ENCODE peak calls at places on chromosomes 16 and 17, in nine cellular contexts. One of them, this sample, is unnamed.

GRCh38 chr16:3625911-3626732 is 14.7 kb upstream of the SLX4 start:
- DNase-seq in Peyer's patch: no peak
- DNase-seq in esophagus squamous epithelium: no peak
- DNase-seq in RWPE1: no peak
- DNase-seq in fibroblast of lung: peak; percentile 39
- DNase-seq in HCT116: no peak
- DNase-seq in SK-N-SH: no peak
- DNase-seq in brain microvascular endothelial cell: no peak
- DNase-seq in OCI-LY7: peak; percentile 79
- DNase-seq in this sample: no peak

GRCh38 chr17:65324977-65325376 is 187.8 kb downstream of the RGS9 start:
- DNase-seq in fibroblast of lung: no peak
- DNase-seq in esophagus squamous epithelium: no peak
- DNase-seq in brain microvascular endothelial cell: no peak
- DNase-seq in HCT116: no peak
- DNase-seq in OCI-LY7: no peak
- DNase-seq in Peyer's patch: no peak
- DNase-seq in RWPE1: no peak
- DNase-seq in SK-N-SH: no peak
- DNase-seq in this sample: no peak

GRCh38 chr16:30660424-30661251 is 2.4 kb downstream of the FBRS start:
- DNase-seq in OCI-LY7: peak; percentile 62
- DNase-seq in Peyer's patch: peak; percentile 61
- DNase-seq in brain microvascular endothelial cell: peak; percentile 50
- DNase-seq in fibroblast of lung: peak; percentile 41
- DNase-seq in HCT116: no peak
- DNase-seq in SK-N-SH: no peak
- DNase-seq in esophagus squamous epithelium: no peak
- DNase-seq in RWPE1: no peak
- DNase-seq in this sample: no peak

GRCh38 chr16:88534731-88535141 is 35.5 kb upstream of the ZC3H18 start:
- DNase-seq in esophagus squamous epithelium: no peak
- DNase-seq in OCI-LY7: peak; percentile 41
- DNase-seq in HCT116: peak; percentile 24
- DNase-seq in SK-N-SH: no peak
- DNase-seq in fibroblast of lung: peak; percentile 52
- DNase-seq in Peyer's patch: peak; percentile 38
- DNase-seq in brain microvascular endothelial cell: peak; percentile 13
- DNase-seq in RWPE1: peak; percentile 41
- DNase-seq in this sample: no peak

GRCh38 chr17:47987240-47987835 is 16.4 kb downstream of the CDK5RAP3 start:
- DNase-seq in RWPE1: no peak
- DNase-seq in OCI-LY7: no peak
- DNase-seq in brain microvascular endothelial cell: no peak
- DNase-seq in Peyer's patch: no peak
- DNase-seq in esophagus squamous epithelium: no peak
- DNase-seq in SK-N-SH: peak; percentile 87
- DNase-seq in fibroblast of lung: peak; percentile 64
- DNase-seq in HCT116: no peak
- DNase-seq in this sample: no peak

GRCh38 chr17:33967608-33968349 is 287.3 kb upstream of the CCL2 start:
- DNase-seq in HCT116: no peak
- DNase-seq in OCI-LY7: no peak
- DNase-seq in SK-N-SH: no peak
- DNase-seq in Peyer's patch: no peak
- DNase-seq in brain microvascular endothelial cell: no peak
- DNase-seq in esophagus squamous epithelium: no peak
- DNase-seq in fibroblast of lung: no peak
- DNase-seq in RWPE1: no peak
- DNase-seq in this sample: no peak

GRCh38 chr16:65122974-65123845 is 1.3 kb upstream of the CDH11 start:
- DNase-seq in Peyer's patch: no peak
- DNase-seq in SK-N-SH: peak; percentile 72
- DNase-seq in RWPE1: peak; percentile 16
- DNase-seq in OCI-LY7: no peak
- DNase-seq in esophagus squamous epithelium: no peak
- DNase-seq in brain microvascular endothelial cell: no peak
- DNase-seq in HCT116: no peak
- DNase-seq in fibroblast of lung: peak; percentile 73
- DNase-seq in this sample: peak; percentile 62

GRCh38 chr17:72613411-72614292 is 478.8 kb downstream of the SLC39A11 start:
- DNase-seq in brain microvascular endothelial cell: peak; percentile 62
- DNase-seq in Peyer's patch: no peak
- DNase-seq in RWPE1: peak; percentile 75
- DNase-seq in fibroblast of lung: peak; percentile 78
- DNase-seq in OCI-LY7: no peak
- DNase-seq in HCT116: no peak
- DNase-seq in SK-N-SH: no peak
- DNase-seq in esophagus squamous epithelium: no peak
- DNase-seq in this sample: no peak

GRCh38 chr17:57377094-57377493 is 120.8 kb downstream of the MSI2 start:
- DNase-seq in OCI-LY7: no peak
- DNase-seq in RWPE1: no peak
- DNase-seq in brain microvascular endothelial cell: no peak
- DNase-seq in SK-N-SH: no peak
- DNase-seq in esophagus squamous epithelium: no peak
- DNase-seq in fibroblast of lung: no peak
- DNase-seq in Peyer's patch: no peak
- DNase-seq in HCT116: no peak
- DNase-seq in this sample: no peak

GRCh38 chr17:57380055-57380356 is 123.7 kb downstream of the MSI2 start:
- DNase-seq in fibroblast of lung: no peak
- DNase-seq in brain microvascular endothelial cell: no peak
- DNase-seq in esophagus squamous epithelium: no peak
- DNase-seq in OCI-LY7: no peak
- DNase-seq in HCT116: no peak
- DNase-seq in SK-N-SH: no peak
- DNase-seq in Peyer's patch: no peak
- DNase-seq in RWPE1: no peak
- DNase-seq in this sample: no peak

GRCh38 chr17:57375040-57375769 is 118.9 kb downstream of the MSI2 start:
- DNase-seq in OCI-LY7: no peak
- DNase-seq in Peyer's patch: no peak
- DNase-seq in fibroblast of lung: peak; percentile 62
- DNase-seq in esophagus squamous epithelium: no peak
- DNase-seq in SK-N-SH: no peak
- DNase-seq in HCT116: no peak
- DNase-seq in RWPE1: no peak
- DNase-seq in brain microvascular endothelial cell: no peak
- DNase-seq in this sample: no peak

GRCh38 chr17:57375770-57376181 is 119.5 kb downstream of the MSI2 start:
- DNase-seq in SK-N-SH: no peak
- DNase-seq in fibroblast of lung: peak; percentile 69
- DNase-seq in HCT116: peak; percentile 90
- DNase-seq in RWPE1: peak; percentile 83
- DNase-seq in esophagus squamous epithelium: no peak
- DNase-seq in brain microvascular endothelial cell: no peak
- DNase-seq in OCI-LY7: no peak
- DNase-seq in Peyer's patch: no peak
- DNase-seq in this sample: peak; percentile 83

GRCh38 chr17:57379237-57380054 is 123.1 kb downstream of the MSI2 start:
- DNase-seq in RWPE1: no peak
- DNase-seq in brain microvascular endothelial cell: no peak
- DNase-seq in esophagus squamous epithelium: no peak
- DNase-seq in fibroblast of lung: peak; percentile 49
- DNase-seq in HCT116: no peak
- DNase-seq in Peyer's patch: no peak
- DNase-seq in OCI-LY7: peak; percentile 40
- DNase-seq in SK-N-SH: peak; percentile 67
- DNase-seq in this sample: no peak
- H3K27ac ChIP-seq in RWPE1: no peak overlapping the region
- H3K27ac ChIP-seq in brain microvascular endothelial cell: no peak overlapping the region
- H3K27ac ChIP-seq in esophagus squamous epithelium: no peak overlapping the region
- H3K27ac ChIP-seq in fibroblast of lung: no peak overlapping the region
- H3K27ac ChIP-seq in HCT116: no peak overlapping the region
- H3K27ac ChIP-seq in Peyer's patch: no peak overlapping the region
- H3K27ac ChIP-seq in OCI-LY7: no peak overlapping the region
- H3K27ac ChIP-seq in SK-N-SH: peak overlapping the region; percentile 65
- H3K27ac ChIP-seq in this sample: no peak overlapping the region

GRCh38 chr17:38732376-38733314 is 2.5 kb downstream of the CISD3 start:
- DNase-seq in HCT116: no peak
- DNase-seq in Peyer's patch: no peak
- DNase-seq in OCI-LY7: no peak
- DNase-seq in esophagus squamous epithelium: no peak
- DNase-seq in brain microvascular endothelial cell: no peak
- DNase-seq in SK-N-SH: no peak
- DNase-seq in fibroblast of lung: no peak
- DNase-seq in RWPE1: no peak
- DNase-seq in this sample: no peak

GRCh38 chr17:38738007-38738662 is 8.0 kb downstream of the CISD3 start:
- DNase-seq in Peyer's patch: no peak
- DNase-seq in HCT116: no peak
- DNase-seq in brain microvascular endothelial cell: no peak
- DNase-seq in fibroblast of lung: no peak
- DNase-seq in RWPE1: no peak
- DNase-seq in SK-N-SH: no peak
- DNase-seq in OCI-LY7: no peak
- DNase-seq in esophagus squamous epithelium: no peak
- DNase-seq in this sample: no peak

GRCh38 chr17:38734235-38734633 is 4.1 kb downstream of the CISD3 start:
- DNase-seq in brain microvascular endothelial cell: no peak
- DNase-seq in Peyer's patch: no peak
- DNase-seq in SK-N-SH: no peak
- DNase-seq in fibroblast of lung: no peak
- DNase-seq in OCI-LY7: no peak
- DNase-seq in HCT116: no peak
- DNase-seq in RWPE1: no peak
- DNase-seq in esophagus squamous epithelium: no peak
- DNase-seq in this sample: no peak

GRCh38 chr17:38733315-38734234 is 3.4 kb downstream of the CISD3 start:
- DNase-seq in Peyer's patch: peak; percentile 38
- DNase-seq in esophagus squamous epithelium: no peak
- DNase-seq in brain microvascular endothelial cell: no peak
- DNase-seq in fibroblast of lung: no peak
- DNase-seq in OCI-LY7: peak; percentile 78
- DNase-seq in SK-N-SH: no peak
- DNase-seq in RWPE1: no peak
- DNase-seq in HCT116: peak; percentile 24
- DNase-seq in this sample: no peak

DNA sequence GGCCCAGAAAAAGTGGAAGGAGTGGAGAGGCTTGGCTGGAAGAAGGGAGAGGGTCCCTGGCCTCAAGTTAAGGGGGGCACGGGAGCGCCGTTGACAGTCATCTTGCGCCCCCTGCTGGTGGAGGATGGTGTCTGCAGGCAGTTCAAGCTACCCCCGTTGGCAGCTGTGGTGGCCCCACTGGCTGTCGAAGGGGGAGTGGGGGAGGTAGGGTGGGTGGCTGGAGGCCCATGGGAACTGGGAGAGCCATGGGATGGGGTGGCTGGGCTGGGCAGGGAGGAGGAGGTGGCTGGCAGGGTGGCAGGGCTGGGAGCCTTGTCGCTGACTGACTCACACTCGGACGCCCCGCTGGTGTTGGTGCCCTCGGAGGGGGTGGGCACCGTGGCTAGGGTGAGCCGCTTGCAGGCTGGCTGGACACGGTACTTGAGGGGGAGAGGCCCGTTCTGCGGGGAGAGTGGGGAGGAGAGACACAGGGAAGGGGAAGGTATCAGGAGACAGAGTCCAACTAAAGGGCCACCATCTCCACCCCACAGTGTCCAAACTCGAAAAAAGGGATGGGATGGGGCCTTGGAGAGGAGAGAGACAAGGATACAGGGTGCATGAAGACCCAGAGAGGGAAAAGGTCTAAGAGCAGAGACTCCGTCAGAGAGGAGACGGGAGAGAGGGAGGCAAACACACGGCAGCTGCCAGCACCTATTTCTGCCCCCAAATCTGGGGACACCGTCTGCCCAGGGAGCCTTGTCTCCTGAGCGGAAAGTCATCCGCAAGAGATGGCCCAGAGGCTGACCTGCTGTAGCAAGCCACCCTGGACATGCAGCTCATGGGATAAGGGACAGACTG is 5.2 kb downstream of the CISD3 start:
- DNase-seq in esophagus squamous epithelium: no peak
- DNase-seq in HCT116: no peak
- DNase-seq in RWPE1: peak; percentile 64
- DNase-seq in brain microvascular endothelial cell: no peak
- DNase-seq in Peyer's patch: peak; percentile 68
- DNase-seq in OCI-LY7: peak; percentile 67
- DNase-seq in SK-N-SH: peak; percentile 92
- DNase-seq in fibroblast of lung: no peak
- DNase-seq in this sample: no peak
- TF ChIP-seq CTCF in esophagus squamous epithelium: peak; percentile 93
- TF ChIP-seq CTCF in HCT116: peak; percentile 90
- TF ChIP-seq CTCF in RWPE1: peak; percentile 89
- TF ChIP-seq CTCF in brain microvascular endothelial cell: peak; percentile 96
- TF ChIP-seq CTCF in Peyer's patch: peak; percentile 97
- TF ChIP-seq CTCF in OCI-LY7: peak; percentile 91
- TF ChIP-seq CTCF in SK-N-SH: peak; percentile 95
- TF ChIP-seq CTCF in fibroblast of lung: peak; percentile 87
- TF ChIP-seq CTCF in this sample: peak; percentile 88

DNA sequence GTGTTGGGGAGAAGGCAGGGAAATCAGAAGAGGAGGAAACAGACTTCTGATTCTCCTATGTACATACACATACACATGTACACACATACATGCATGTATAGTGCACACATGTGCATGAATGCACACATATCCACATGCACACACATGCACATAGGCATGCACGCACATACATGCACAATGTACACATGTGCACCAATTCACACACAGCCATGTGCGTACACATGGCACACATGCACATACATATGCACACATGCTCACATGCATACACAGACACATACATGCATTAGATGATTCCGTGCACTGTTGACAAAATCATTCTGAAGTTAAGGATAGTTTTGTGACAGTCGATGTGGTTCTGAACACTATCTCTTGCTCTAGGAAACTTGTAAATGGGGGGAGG is 214.0 kb upstream of the CDH13 start:
- DNase-seq in brain microvascular endothelial cell: no peak
- DNase-seq in RWPE1: no peak
- DNase-seq in SK-N-SH: no peak
- DNase-seq in fibroblast of lung: no peak
- DNase-seq in OCI-LY7: no peak
- DNase-seq in Peyer's patch: no peak
- DNase-seq in HCT116: no peak
- DNase-seq in esophagus squamous epithelium: no peak
- DNase-seq in this sample: no peak
- H3K27ac ChIP-seq in brain microvascular endothelial cell: no peak overlapping the region
- H3K27ac ChIP-seq in RWPE1: no peak overlapping the region
- H3K27ac ChIP-seq in SK-N-SH: no peak overlapping the region
- H3K27ac ChIP-seq in fibroblast of lung: no peak overlapping the region
- H3K27ac ChIP-seq in OCI-LY7: no peak overlapping the region
- H3K27ac ChIP-seq in Peyer's patch: no peak overlapping the region
- H3K27ac ChIP-seq in HCT116: no peak overlapping the region
- H3K27ac ChIP-seq in esophagus squamous epithelium: no peak overlapping the region
- H3K27ac ChIP-seq in this sample: no peak overlapping the region

DNA sequence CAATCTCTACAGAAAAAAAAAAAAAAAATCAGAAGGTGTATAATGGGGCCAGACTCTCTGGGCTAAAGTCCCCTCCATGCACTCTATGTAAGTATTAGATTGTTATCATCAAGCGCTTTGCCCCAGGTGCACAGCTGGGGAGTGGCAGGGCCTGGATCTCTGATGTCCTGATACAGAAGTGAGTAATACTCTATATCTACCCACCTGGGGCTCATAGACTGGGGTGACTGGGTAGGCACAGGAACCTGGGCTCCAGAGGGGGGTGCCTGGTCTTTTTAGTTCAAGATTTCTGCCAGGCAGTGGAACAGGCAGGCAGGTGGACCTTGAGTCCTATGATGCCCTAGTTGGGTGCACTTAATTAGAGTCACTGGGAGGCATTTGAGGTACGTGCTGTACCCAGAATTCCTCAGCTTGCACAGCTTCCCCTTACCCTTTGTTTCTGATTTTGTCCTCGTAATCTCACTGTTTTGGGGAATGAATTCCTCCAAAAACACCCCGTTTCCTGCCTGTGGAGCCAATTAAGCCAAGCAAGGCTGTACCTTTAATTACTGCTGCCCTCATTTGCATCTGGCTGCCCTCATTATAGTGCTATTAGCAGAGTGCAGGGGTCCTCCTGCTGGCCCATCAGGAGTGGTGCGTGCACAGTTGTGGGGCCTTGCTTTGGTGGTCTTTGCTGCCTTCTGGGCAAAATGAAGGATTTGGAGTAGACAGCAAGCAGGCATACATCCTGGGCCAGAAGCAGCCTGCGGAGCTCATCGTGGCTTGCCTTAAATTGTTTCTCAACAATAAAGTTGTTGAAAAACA is 239.0 kb downstream of the SNX29 start:
- DNase-seq in fibroblast of lung: no peak
- DNase-seq in RWPE1: no peak
- DNase-seq in HCT116: no peak
- DNase-seq in OCI-LY7: peak; percentile 59
- DNase-seq in esophagus squamous epithelium: no peak
- DNase-seq in Peyer's patch: no peak
- DNase-seq in SK-N-SH: peak; percentile 41
- DNase-seq in brain microvascular endothelial cell: no peak
- DNase-seq in this sample: no peak
- TF ChIP-seq CTCF in fibroblast of lung: peak; percentile 31
- TF ChIP-seq CTCF in RWPE1: no peak
- TF ChIP-seq CTCF in HCT116: peak; percentile 46
- TF ChIP-seq CTCF in OCI-LY7: peak; percentile 77
- TF ChIP-seq CTCF in esophagus squamous epithelium: no peak
- TF ChIP-seq CTCF in Peyer's patch: no peak
- TF ChIP-seq CTCF in SK-N-SH: peak; percentile 37
- TF ChIP-seq CTCF in brain microvascular endothelial cell: peak; percentile 56
- TF ChIP-seq CTCF in this sample: no peak